ENCODE peak calls at places on chromosomes 5 and 9, in ten cellular contexts. One of them, this sample, is unnamed.
A peak's percentile ranks its signal among the peaks of the same experiment; 100 is the strongest.

GRCh38 chr9:130555968-130556367 is 23.4 kb upstream of the FUBP3 start:
- DNase-seq in NCI-H460: no peak
- DNase-seq in fibroblast of pulmonary artery: peak; percentile 24
- DNase-seq in C1 segment of cervical spinal cord: no peak
- DNase-seq in NAMALWA: no peak
- DNase-seq in iris pigment epithelial cell: peak; percentile 19
- DNase-seq in tibial nerve: no peak
- DNase-seq in NCI-H510A treated with DMSO at 0.1 percent for 48 hours: no peak
- DNase-seq in activated CD8-positive, alpha-beta memory T cell treated with anti-CD3 and anti-CD28 coated beads, Interleukin-2, amount 50 U/mL, for 48 hours: no peak
- DNase-seq in stimulated activated CD8-positive, alpha-beta memory T cell treated with anti-CD3 and anti-CD28 coated beads, Interleukin-2, amount 100 ng/mL, for 1 hour: no peak
- DNase-seq in this sample: no peak

GRCh38 chr5:53362521-53362941 is 117.9 kb upstream of the FST start:
- DNase-seq in NCI-H460: peak; percentile 93
- DNase-seq in fibroblast of pulmonary artery: peak; percentile 98
- DNase-seq in C1 segment of cervical spinal cord: no peak
- DNase-seq in NAMALWA: no peak
- DNase-seq in iris pigment epithelial cell: peak; percentile 97
- DNase-seq in tibial nerve: no peak
- DNase-seq in NCI-H510A treated with DMSO at 0.1 percent for 48 hours: no peak
- DNase-seq in activated CD8-positive, alpha-beta memory T cell treated with anti-CD3 and anti-CD28 coated beads, Interleukin-2, amount 50 U/mL, for 48 hours: no peak
- DNase-seq in stimulated activated CD8-positive, alpha-beta memory T cell treated with anti-CD3 and anti-CD28 coated beads, Interleukin-2, amount 100 ng/mL, for 1 hour: no peak
- DNase-seq in this sample: no peak

GRCh38 chr9:122057211-122057610 is 35.9 kb downstream of the TTLL11 start:
- DNase-seq in NCI-H460: no peak
- DNase-seq in fibroblast of pulmonary artery: no peak
- DNase-seq in C1 segment of cervical spinal cord: no peak
- DNase-seq in NAMALWA: no peak
- DNase-seq in iris pigment epithelial cell: no peak
- DNase-seq in tibial nerve: no peak
- DNase-seq in NCI-H510A treated with DMSO at 0.1 percent for 48 hours: no peak
- DNase-seq in activated CD8-positive, alpha-beta memory T cell treated with anti-CD3 and anti-CD28 coated beads, Interleukin-2, amount 50 U/mL, for 48 hours: no peak
- DNase-seq in stimulated activated CD8-positive, alpha-beta memory T cell treated with anti-CD3 and anti-CD28 coated beads, Interleukin-2, amount 100 ng/mL, for 1 hour: no peak
- DNase-seq in this sample: no peak

GRCh38 chr5:71719092-71719964 is at the start of gene CARTPT:
- DNase-seq in NCI-H460: no peak
- DNase-seq in fibroblast of pulmonary artery: peak; percentile 35
- DNase-seq in C1 segment of cervical spinal cord: no peak
- DNase-seq in NAMALWA: no peak
- DNase-seq in iris pigment epithelial cell: no peak
- DNase-seq in tibial nerve: no peak
- DNase-seq in NCI-H510A treated with DMSO at 0.1 percent for 48 hours: no peak
- DNase-seq in activated CD8-positive, alpha-beta memory T cell treated with anti-CD3 and anti-CD28 coated beads, Interleukin-2, amount 50 U/mL, for 48 hours: no peak
- DNase-seq in stimulated activated CD8-positive, alpha-beta memory T cell treated with anti-CD3 and anti-CD28 coated beads, Interleukin-2, amount 100 ng/mL, for 1 hour: no peak
- DNase-seq in this sample: no peak

GRCh38 chr5:4022056-4022670 is 426.5 kb downstream of the IRX1 start:
- DNase-seq in NCI-H460: no peak
- DNase-seq in fibroblast of pulmonary artery: no peak
- DNase-seq in C1 segment of cervical spinal cord: no peak
- DNase-seq in NAMALWA: peak; percentile 72
- DNase-seq in iris pigment epithelial cell: no peak
- DNase-seq in tibial nerve: no peak
- DNase-seq in NCI-H510A treated with DMSO at 0.1 percent for 48 hours: no peak
- DNase-seq in activated CD8-positive, alpha-beta memory T cell treated with anti-CD3 and anti-CD28 coated beads, Interleukin-2, amount 50 U/mL, for 48 hours: no peak
- DNase-seq in stimulated activated CD8-positive, alpha-beta memory T cell treated with anti-CD3 and anti-CD28 coated beads, Interleukin-2, amount 100 ng/mL, for 1 hour: no peak
- DNase-seq in this sample: no peak

GRCh38 chr9:37639109-37639748 is 11.5 kb upstream of the FRMPD1 start:
- DNase-seq in NCI-H460: no peak
- DNase-seq in fibroblast of pulmonary artery: peak; percentile 15
- DNase-seq in C1 segment of cervical spinal cord: no peak
- DNase-seq in NAMALWA: no peak
- DNase-seq in iris pigment epithelial cell: peak; percentile 65
- DNase-seq in tibial nerve: no peak
- DNase-seq in NCI-H510A treated with DMSO at 0.1 percent for 48 hours: no peak
- DNase-seq in activated CD8-positive, alpha-beta memory T cell treated with anti-CD3 and anti-CD28 coated beads, Interleukin-2, amount 50 U/mL, for 48 hours: no peak
- DNase-seq in stimulated activated CD8-positive, alpha-beta memory T cell treated with anti-CD3 and anti-CD28 coated beads, Interleukin-2, amount 100 ng/mL, for 1 hour: no peak
- DNase-seq in this sample: no peak

GRCh38 chr5:22926574-22926973 is 73.4 kb upstream of the CDH12 start:
- DNase-seq in NCI-H460: no peak
- DNase-seq in fibroblast of pulmonary artery: no peak
- DNase-seq in C1 segment of cervical spinal cord: no peak
- DNase-seq in NAMALWA: no peak
- DNase-seq in iris pigment epithelial cell: peak; percentile 49
- DNase-seq in tibial nerve: no peak
- DNase-seq in NCI-H510A treated with DMSO at 0.1 percent for 48 hours: no peak
- DNase-seq in activated CD8-positive, alpha-beta memory T cell treated with anti-CD3 and anti-CD28 coated beads, Interleukin-2, amount 50 U/mL, for 48 hours: no peak
- DNase-seq in stimulated activated CD8-positive, alpha-beta memory T cell treated with anti-CD3 and anti-CD28 coated beads, Interleukin-2, amount 100 ng/mL, for 1 hour: no peak
- DNase-seq in this sample: no peak

GRCh38 chr9:123282343-123283047 is 14.1 kb upstream of the STRBP start:
- DNase-seq in NCI-H460: no peak
- DNase-seq in fibroblast of pulmonary artery: peak; percentile 4
- DNase-seq in C1 segment of cervical spinal cord: no peak
- DNase-seq in NAMALWA: no peak
- DNase-seq in iris pigment epithelial cell: no peak
- DNase-seq in tibial nerve: no peak
- DNase-seq in NCI-H510A treated with DMSO at 0.1 percent for 48 hours: no peak
- DNase-seq in activated CD8-positive, alpha-beta memory T cell treated with anti-CD3 and anti-CD28 coated beads, Interleukin-2, amount 50 U/mL, for 48 hours: no peak
- DNase-seq in stimulated activated CD8-positive, alpha-beta memory T cell treated with anti-CD3 and anti-CD28 coated beads, Interleukin-2, amount 100 ng/mL, for 1 hour: no peak
- DNase-seq in this sample: no peak

GRCh38 chr5:4044881-4045280 is 449.2 kb downstream of the IRX1 start:
- DNase-seq in NCI-H460: no peak
- DNase-seq in fibroblast of pulmonary artery: no peak
- DNase-seq in C1 segment of cervical spinal cord: no peak
- DNase-seq in NAMALWA: no peak
- DNase-seq in iris pigment epithelial cell: no peak
- DNase-seq in tibial nerve: no peak
- DNase-seq in NCI-H510A treated with DMSO at 0.1 percent for 48 hours: no peak
- DNase-seq in activated CD8-positive, alpha-beta memory T cell treated with anti-CD3 and anti-CD28 coated beads, Interleukin-2, amount 50 U/mL, for 48 hours: no peak
- DNase-seq in stimulated activated CD8-positive, alpha-beta memory T cell treated with anti-CD3 and anti-CD28 coated beads, Interleukin-2, amount 100 ng/mL, for 1 hour: no peak
- DNase-seq in this sample: no peak

GRCh38 chr5:65623482-65623881 is 651 bp downstream of the TRIM23 start:
- DNase-seq in NCI-H460: no peak
- DNase-seq in fibroblast of pulmonary artery: no peak
- DNase-seq in C1 segment of cervical spinal cord: no peak
- DNase-seq in NAMALWA: peak; percentile 30
- DNase-seq in iris pigment epithelial cell: no peak
- DNase-seq in tibial nerve: no peak
- DNase-seq in NCI-H510A treated with DMSO at 0.1 percent for 48 hours: no peak
- DNase-seq in activated CD8-positive, alpha-beta memory T cell treated with anti-CD3 and anti-CD28 coated beads, Interleukin-2, amount 50 U/mL, for 48 hours: no peak
- DNase-seq in stimulated activated CD8-positive, alpha-beta memory T cell treated with anti-CD3 and anti-CD28 coated beads, Interleukin-2, amount 100 ng/mL, for 1 hour: no peak
- DNase-seq in this sample: peak; percentile 4

GRCh38 chr5:102421647-102422046 is 77.2 kb downstream of the SLCO6A1 start:
- DNase-seq in NCI-H460: no peak
- DNase-seq in fibroblast of pulmonary artery: no peak
- DNase-seq in C1 segment of cervical spinal cord: no peak
- DNase-seq in NAMALWA: no peak
- DNase-seq in iris pigment epithelial cell: no peak
- DNase-seq in tibial nerve: no peak
- DNase-seq in NCI-H510A treated with DMSO at 0.1 percent for 48 hours: no peak
- DNase-seq in activated CD8-positive, alpha-beta memory T cell treated with anti-CD3 and anti-CD28 coated beads, Interleukin-2, amount 50 U/mL, for 48 hours: no peak
- DNase-seq in stimulated activated CD8-positive, alpha-beta memory T cell treated with anti-CD3 and anti-CD28 coated beads, Interleukin-2, amount 100 ng/mL, for 1 hour: no peak
- DNase-seq in this sample: no peak

GRCh38 chr5:113569396-113569795 is 55.9 kb downstream of the YTHDC2 start:
- DNase-seq in NCI-H460: no peak
- DNase-seq in fibroblast of pulmonary artery: no peak
- DNase-seq in C1 segment of cervical spinal cord: no peak
- DNase-seq in NAMALWA: no peak
- DNase-seq in iris pigment epithelial cell: no peak
- DNase-seq in tibial nerve: no peak
- DNase-seq in NCI-H510A treated with DMSO at 0.1 percent for 48 hours: no peak
- DNase-seq in activated CD8-positive, alpha-beta memory T cell treated with anti-CD3 and anti-CD28 coated beads, Interleukin-2, amount 50 U/mL, for 48 hours: no peak
- DNase-seq in stimulated activated CD8-positive, alpha-beta memory T cell treated with anti-CD3 and anti-CD28 coated beads, Interleukin-2, amount 100 ng/mL, for 1 hour: no peak
- DNase-seq in this sample: no peak

GRCh38 chr9:91217388-91217787 is 144.3 kb downstream of the AUH start:
- DNase-seq in NCI-H460: no peak
- DNase-seq in fibroblast of pulmonary artery: no peak
- DNase-seq in C1 segment of cervical spinal cord: no peak
- DNase-seq in NAMALWA: no peak
- DNase-seq in iris pigment epithelial cell: no peak
- DNase-seq in tibial nerve: no peak
- DNase-seq in NCI-H510A treated with DMSO at 0.1 percent for 48 hours: no peak
- DNase-seq in activated CD8-positive, alpha-beta memory T cell treated with anti-CD3 and anti-CD28 coated beads, Interleukin-2, amount 50 U/mL, for 48 hours: no peak
- DNase-seq in stimulated activated CD8-positive, alpha-beta memory T cell treated with anti-CD3 and anti-CD28 coated beads, Interleukin-2, amount 100 ng/mL, for 1 hour: no peak
- DNase-seq in this sample: no peak

GRCh38 chr5:139272471-139273321 is 20.8 kb upstream of the MATR3 start:
- DNase-seq in NCI-H460: no peak
- DNase-seq in fibroblast of pulmonary artery: peak; percentile 27
- DNase-seq in C1 segment of cervical spinal cord: no peak
- DNase-seq in NAMALWA: no peak
- DNase-seq in iris pigment epithelial cell: no peak
- DNase-seq in tibial nerve: no peak
- DNase-seq in NCI-H510A treated with DMSO at 0.1 percent for 48 hours: peak; percentile 22
- DNase-seq in activated CD8-positive, alpha-beta memory T cell treated with anti-CD3 and anti-CD28 coated beads, Interleukin-2, amount 50 U/mL, for 48 hours: no peak
- DNase-seq in stimulated activated CD8-positive, alpha-beta memory T cell treated with anti-CD3 and anti-CD28 coated beads, Interleukin-2, amount 100 ng/mL, for 1 hour: no peak
- DNase-seq in this sample: peak; percentile 42

GRCh38 chr5:3325206-3325605 is 270.4 kb upstream of the IRX1 start:
- DNase-seq in NCI-H460: no peak
- DNase-seq in fibroblast of pulmonary artery: no peak
- DNase-seq in C1 segment of cervical spinal cord: no peak
- DNase-seq in NAMALWA: peak; percentile 23
- DNase-seq in iris pigment epithelial cell: no peak
- DNase-seq in tibial nerve: no peak
- DNase-seq in NCI-H510A treated with DMSO at 0.1 percent for 48 hours: no peak
- DNase-seq in activated CD8-positive, alpha-beta memory T cell treated with anti-CD3 and anti-CD28 coated beads, Interleukin-2, amount 50 U/mL, for 48 hours: no peak
- DNase-seq in stimulated activated CD8-positive, alpha-beta memory T cell treated with anti-CD3 and anti-CD28 coated beads, Interleukin-2, amount 100 ng/mL, for 1 hour: no peak
- DNase-seq in this sample: no peak

GRCh38 chr9:36995927-36996471 is 38.1 kb downstream of the PAX5 start:
- DNase-seq in NCI-H460: peak; percentile 32
- DNase-seq in fibroblast of pulmonary artery: peak; percentile 73
- DNase-seq in C1 segment of cervical spinal cord: no peak
- DNase-seq in NAMALWA: peak; percentile 78
- DNase-seq in iris pigment epithelial cell: peak; percentile 63
- DNase-seq in tibial nerve: no peak
- DNase-seq in NCI-H510A treated with DMSO at 0.1 percent for 48 hours: peak; percentile 69
- DNase-seq in activated CD8-positive, alpha-beta memory T cell treated with anti-CD3 and anti-CD28 coated beads, Interleukin-2, amount 50 U/mL, for 48 hours: peak; percentile 75
- DNase-seq in stimulated activated CD8-positive, alpha-beta memory T cell treated with anti-CD3 and anti-CD28 coated beads, Interleukin-2, amount 100 ng/mL, for 1 hour: peak; percentile 8
- DNase-seq in this sample: peak; percentile 57

GRCh38 chr9:93183106-93183662 is 755 bp upstream of the WNK2 start:
- DNase-seq in NCI-H460: no peak
- DNase-seq in fibroblast of pulmonary artery: no peak
- DNase-seq in C1 segment of cervical spinal cord: no peak
- DNase-seq in NAMALWA: no peak
- DNase-seq in iris pigment epithelial cell: no peak
- DNase-seq in tibial nerve: no peak
- DNase-seq in NCI-H510A treated with DMSO at 0.1 percent for 48 hours: no peak
- DNase-seq in activated CD8-positive, alpha-beta memory T cell treated with anti-CD3 and anti-CD28 coated beads, Interleukin-2, amount 50 U/mL, for 48 hours: no peak
- DNase-seq in stimulated activated CD8-positive, alpha-beta memory T cell treated with anti-CD3 and anti-CD28 coated beads, Interleukin-2, amount 100 ng/mL, for 1 hour: no peak
- DNase-seq in this sample: no peak

GRCh38 chr5:109347252-109347888 is 62.4 kb downstream of the PJA2 start:
- DNase-seq in NCI-H460: no peak
- DNase-seq in fibroblast of pulmonary artery: no peak
- DNase-seq in C1 segment of cervical spinal cord: no peak
- DNase-seq in NAMALWA: no peak
- DNase-seq in iris pigment epithelial cell: no peak
- DNase-seq in tibial nerve: no peak
- DNase-seq in NCI-H510A treated with DMSO at 0.1 percent for 48 hours: no peak
- DNase-seq in activated CD8-positive, alpha-beta memory T cell treated with anti-CD3 and anti-CD28 coated beads, Interleukin-2, amount 50 U/mL, for 48 hours: no peak
- DNase-seq in stimulated activated CD8-positive, alpha-beta memory T cell treated with anti-CD3 and anti-CD28 coated beads, Interleukin-2, amount 100 ng/mL, for 1 hour: no peak
- DNase-seq in this sample: peak; percentile 75

GRCh38 chr9:16099901-16100300 is 547.1 kb downstream of the CCDC171 start:
- DNase-seq in NCI-H460: no peak
- DNase-seq in fibroblast of pulmonary artery: peak; percentile 37
- DNase-seq in C1 segment of cervical spinal cord: no peak
- DNase-seq in NAMALWA: no peak
- DNase-seq in iris pigment epithelial cell: no peak
- DNase-seq in tibial nerve: no peak
- DNase-seq in NCI-H510A treated with DMSO at 0.1 percent for 48 hours: no peak
- DNase-seq in activated CD8-positive, alpha-beta memory T cell treated with anti-CD3 and anti-CD28 coated beads, Interleukin-2, amount 50 U/mL, for 48 hours: no peak
- DNase-seq in stimulated activated CD8-positive, alpha-beta memory T cell treated with anti-CD3 and anti-CD28 coated beads, Interleukin-2, amount 100 ng/mL, for 1 hour: no peak
- DNase-seq in this sample: no peak

GRCh38 chr9:88660611-88661010 is 125.6 kb downstream of the NXNL2 start:
- DNase-seq in NCI-H460: no peak
- DNase-seq in fibroblast of pulmonary artery: peak; percentile 62
- DNase-seq in C1 segment of cervical spinal cord: no peak
- DNase-seq in NAMALWA: peak; percentile 46
- DNase-seq in iris pigment epithelial cell: peak; percentile 71
- DNase-seq in tibial nerve: no peak
- DNase-seq in NCI-H510A treated with DMSO at 0.1 percent for 48 hours: no peak
- DNase-seq in activated CD8-positive, alpha-beta memory T cell treated with anti-CD3 and anti-CD28 coated beads, Interleukin-2, amount 50 U/mL, for 48 hours: no peak
- DNase-seq in stimulated activated CD8-positive, alpha-beta memory T cell treated with anti-CD3 and anti-CD28 coated beads, Interleukin-2, amount 100 ng/mL, for 1 hour: no peak
- DNase-seq in this sample: no peak

GRCh38 chr9:89523948-89524347 is 26.0 kb upstream of the SEMA4D start:
- DNase-seq in NCI-H460: no peak
- DNase-seq in fibroblast of pulmonary artery: no peak
- DNase-seq in C1 segment of cervical spinal cord: no peak
- DNase-seq in NAMALWA: no peak
- DNase-seq in iris pigment epithelial cell: no peak
- DNase-seq in tibial nerve: no peak
- DNase-seq in NCI-H510A treated with DMSO at 0.1 percent for 48 hours: no peak
- DNase-seq in activated CD8-positive, alpha-beta memory T cell treated with anti-CD3 and anti-CD28 coated beads, Interleukin-2, amount 50 U/mL, for 48 hours: no peak
- DNase-seq in stimulated activated CD8-positive, alpha-beta memory T cell treated with anti-CD3 and anti-CD28 coated beads, Interleukin-2, amount 100 ng/mL, for 1 hour: no peak
- DNase-seq in this sample: no peak

GRCh38 chr9:126483468-126484056 is 130.2 kb upstream of the LMX1B start:
- DNase-seq in NCI-H460: no peak
- DNase-seq in fibroblast of pulmonary artery: no peak
- DNase-seq in C1 segment of cervical spinal cord: no peak
- DNase-seq in NAMALWA: no peak
- DNase-seq in iris pigment epithelial cell: no peak
- DNase-seq in tibial nerve: no peak
- DNase-seq in NCI-H510A treated with DMSO at 0.1 percent for 48 hours: no peak
- DNase-seq in activated CD8-positive, alpha-beta memory T cell treated with anti-CD3 and anti-CD28 coated beads, Interleukin-2, amount 50 U/mL, for 48 hours: no peak
- DNase-seq in stimulated activated CD8-positive, alpha-beta memory T cell treated with anti-CD3 and anti-CD28 coated beads, Interleukin-2, amount 100 ng/mL, for 1 hour: no peak
- DNase-seq in this sample: no peak

GRCh38 chr5:152237531-152237930 is 167.5 kb downstream of the NMUR2 start:
- DNase-seq in NCI-H460: no peak
- DNase-seq in fibroblast of pulmonary artery: no peak
- DNase-seq in C1 segment of cervical spinal cord: no peak
- DNase-seq in NAMALWA: no peak
- DNase-seq in iris pigment epithelial cell: no peak
- DNase-seq in tibial nerve: no peak
- DNase-seq in NCI-H510A treated with DMSO at 0.1 percent for 48 hours: no peak
- DNase-seq in activated CD8-positive, alpha-beta memory T cell treated with anti-CD3 and anti-CD28 coated beads, Interleukin-2, amount 50 U/mL, for 48 hours: no peak
- DNase-seq in stimulated activated CD8-positive, alpha-beta memory T cell treated with anti-CD3 and anti-CD28 coated beads, Interleukin-2, amount 100 ng/mL, for 1 hour: no peak
- DNase-seq in this sample: no peak

GRCh38 chr5:176812269-176813259 is 2.2 kb downstream of the UNC5A start:
- DNase-seq in NCI-H460: peak; percentile 24
- DNase-seq in fibroblast of pulmonary artery: peak; percentile 27
- DNase-seq in C1 segment of cervical spinal cord: no peak
- DNase-seq in NAMALWA: no peak
- DNase-seq in iris pigment epithelial cell: peak; percentile 40
- DNase-seq in tibial nerve: no peak
- DNase-seq in NCI-H510A treated with DMSO at 0.1 percent for 48 hours: peak; percentile 26
- DNase-seq in activated CD8-positive, alpha-beta memory T cell treated with anti-CD3 and anti-CD28 coated beads, Interleukin-2, amount 50 U/mL, for 48 hours: no peak
- DNase-seq in stimulated activated CD8-positive, alpha-beta memory T cell treated with anti-CD3 and anti-CD28 coated beads, Interleukin-2, amount 100 ng/mL, for 1 hour: no peak
- DNase-seq in this sample: no peak

GRCh38 chr5:161641444-161641843 is 44.1 kb upstream of the GABRA6 start:
- DNase-seq in NCI-H460: no peak
- DNase-seq in fibroblast of pulmonary artery: no peak
- DNase-seq in C1 segment of cervical spinal cord: no peak
- DNase-seq in NAMALWA: no peak
- DNase-seq in iris pigment epithelial cell: no peak
- DNase-seq in tibial nerve: no peak
- DNase-seq in NCI-H510A treated with DMSO at 0.1 percent for 48 hours: no peak
- DNase-seq in activated CD8-positive, alpha-beta memory T cell treated with anti-CD3 and anti-CD28 coated beads, Interleukin-2, amount 50 U/mL, for 48 hours: no peak
- DNase-seq in stimulated activated CD8-positive, alpha-beta memory T cell treated with anti-CD3 and anti-CD28 coated beads, Interleukin-2, amount 100 ng/mL, for 1 hour: no peak
- DNase-seq in this sample: no peak

GRCh38 chr9:133712221-133713100 is 25.7 kb downstream of the SARDH start:
- DNase-seq in NCI-H460: no peak
- DNase-seq in fibroblast of pulmonary artery: no peak
- DNase-seq in C1 segment of cervical spinal cord: no peak
- DNase-seq in NAMALWA: no peak
- DNase-seq in iris pigment epithelial cell: no peak
- DNase-seq in tibial nerve: no peak
- DNase-seq in NCI-H510A treated with DMSO at 0.1 percent for 48 hours: no peak
- DNase-seq in activated CD8-positive, alpha-beta memory T cell treated with anti-CD3 and anti-CD28 coated beads, Interleukin-2, amount 50 U/mL, for 48 hours: no peak
- DNase-seq in stimulated activated CD8-positive, alpha-beta memory T cell treated with anti-CD3 and anti-CD28 coated beads, Interleukin-2, amount 100 ng/mL, for 1 hour: no peak
- DNase-seq in this sample: no peak

GRCh38 chr5:149170292-149170691 is 29.0 kb downstream of the ABLIM3 start:
- DNase-seq in NCI-H460: no peak
- DNase-seq in fibroblast of pulmonary artery: no peak
- DNase-seq in C1 segment of cervical spinal cord: no peak
- DNase-seq in NAMALWA: no peak
- DNase-seq in iris pigment epithelial cell: no peak
- DNase-seq in tibial nerve: no peak
- DNase-seq in NCI-H510A treated with DMSO at 0.1 percent for 48 hours: peak; percentile 73
- DNase-seq in activated CD8-positive, alpha-beta memory T cell treated with anti-CD3 and anti-CD28 coated beads, Interleukin-2, amount 50 U/mL, for 48 hours: no peak
- DNase-seq in stimulated activated CD8-positive, alpha-beta memory T cell treated with anti-CD3 and anti-CD28 coated beads, Interleukin-2, amount 100 ng/mL, for 1 hour: no peak
- DNase-seq in this sample: no peak

GRCh38 chr5:180394031-180394636 is 41.0 kb upstream of the GFPT2 start:
- DNase-seq in NCI-H460: no peak
- DNase-seq in fibroblast of pulmonary artery: no peak
- DNase-seq in C1 segment of cervical spinal cord: no peak
- DNase-seq in NAMALWA: no peak
- DNase-seq in iris pigment epithelial cell: no peak
- DNase-seq in tibial nerve: no peak
- DNase-seq in NCI-H510A treated with DMSO at 0.1 percent for 48 hours: no peak
- DNase-seq in activated CD8-positive, alpha-beta memory T cell treated with anti-CD3 and anti-CD28 coated beads, Interleukin-2, amount 50 U/mL, for 48 hours: no peak
- DNase-seq in stimulated activated CD8-positive, alpha-beta memory T cell treated with anti-CD3 and anti-CD28 coated beads, Interleukin-2, amount 100 ng/mL, for 1 hour: no peak
- DNase-seq in this sample: peak; percentile 24

This sample was measured in dorsolateral prefrontal cortex.